ENCODE peak calls at places on chromosome 7, in five cellular contexts. I is SK-N-SH, D is HCT116, A is GM12878, R is HepG2. M is an unnamed sample.

GRCh38 chr7:157017639-157018327 is 7.3 kb upstream of the MNX1 start:
- DNase-seq in D (no peak), A (no peak), R (no peak), I (peak), M (no peak)

GRCh38 chr7:127810691-127811660 is 159.0 kb downstream of the SND1 start:
- DNase-seq in D (no peak), A (no peak), R (no peak), I (no peak), M (no peak)

GRCh38 chr7:43589133-43589478 is 6.2 kb downstream of the STK17A start:
- DNase-seq in I (no peak), A (no peak), D (no peak), R (no peak), M (no peak)

GRCh38 chr7:72435913-72436480 is 23.9 kb upstream of the CALN1 start:
- DNase-seq in D (no peak), A (no peak), R (no peak), I (no peak), M (no peak)

GRCh38 chr7:47454066-47454950 is 127.6 kb downstream of the TNS3 start:
- DNase-seq in D (no peak), A (no peak), R (no peak), I (no peak), M (no peak)

GRCh38 chr7:66140924-66141323 is 26.3 kb downstream of the CRCP start:
- DNase-seq in R (no peak), D (no peak), I (peak), A (no peak), M (no peak)

GRCh38 chr7:67566101-67566500 is 569.5 kb downstream of the TYW1 start:
- DNase-seq in A (no peak), R (no peak), I (no peak), D (no peak), M (no peak)

GRCh38 chr7:40717242-40717641 is 582.4 kb downstream of the SUGCT start:
- DNase-seq in I (peak), D (peak), A (no peak), R (peak), M (no peak)

GRCh38 chr7:47621985-47622561 is 40.2 kb upstream of the TNS3 start:
- DNase-seq in D (no peak), R (no peak), I (no peak), A (no peak), M (no peak)

GRCh38 chr7:111357691-111358090 is 204.6 kb downstream of the IMMP2L start:
- DNase-seq in R (no peak), I (no peak), A (no peak), D (no peak), M (no peak)

GRCh38 chr7:130881799-130882141 is 147.8 kb upstream of the KLF14 start:
- DNase-seq in R (no peak), I (no peak), D (no peak), A (no peak), M (no peak)

GRCh38 chr7:20786779-20787651 is at the start of gene SP8:
- DNase-seq in D (no peak), R (peak), A (no peak), I (peak), M (no peak)

GRCh38 chr7:117020605-117021002 is 67.3 kb downstream of the ST7 start:
- DNase-seq in D (no peak), A (no peak), I (no peak), R (no peak), M (no peak)

GRCh38 chr7:103810112-103810744 is 179.2 kb downstream of the RELN start:
- DNase-seq in R (peak), D (no peak), I (peak), A (no peak), M (no peak)

GRCh38 chr7:95376632-95377380 is 19.4 kb downstream of the PON3 start:
- DNase-seq in I (no peak), R (no peak), A (no peak), D (no peak), M (no peak)

GRCh38 chr7:28732037-28732869 is 225.9 kb downstream of the TRIL start:
- DNase-seq in I (no peak), D (no peak), R (no peak), A (no peak), M (no peak)
- TF ChIP-seq REST in I (no peak), D (no peak), R (no peak), A (no peak), M (no peak)

GRCh38 chr7:27107391-27107900 is 5.0 kb upstream of the HOXA2 start:
- DNase-seq in I (no peak), A (no peak), D (no peak), R (no peak), M (no peak)
- TF ChIP-seq SIN3A in I (no peak), A (no peak), D (no peak), R (no peak), M (no peak)

GRCh38 chr7:29486191-29486700 is 77.4 kb upstream of the PRR15 start:
- DNase-seq in D (no peak), I (no peak), A (no peak), R (no peak), M (no peak)

GRCh38 chr7:29482056-29482455 is 81.6 kb upstream of the PRR15 start:
- DNase-seq in D (no peak), A (no peak), R (no peak), I (no peak), M (no peak)

GRCh38 chr7:29485376-29486190 is 78.1 kb upstream of the PRR15 start:
- DNase-seq in D (no peak), I (peak), A (no peak), R (peak), M (no peak)

GRCh38 chr7:29483219-29484104 is 80.2 kb upstream of the PRR15 start:
- DNase-seq in D (no peak), I (no peak), R (peak), A (no peak), M (no peak)

DNA sequence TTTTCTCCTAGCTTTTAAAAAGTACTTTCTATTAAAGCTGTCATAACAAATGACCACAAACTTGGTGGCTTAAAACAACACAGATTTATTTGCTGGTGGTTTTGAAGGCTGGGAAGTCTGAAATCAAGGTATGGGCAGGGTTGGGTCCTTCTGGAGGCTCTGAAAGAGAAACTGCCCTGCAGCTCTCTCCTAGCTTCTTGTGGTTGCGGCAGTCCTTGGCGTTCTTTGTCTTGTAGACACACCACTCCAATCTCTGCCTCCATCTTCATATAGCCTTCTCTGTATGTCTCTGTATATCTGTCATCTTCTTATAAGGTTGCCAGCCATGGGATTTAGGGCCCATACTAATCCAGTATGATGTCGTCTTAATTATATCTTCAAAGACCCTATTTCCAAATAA is 79.4 kb upstream of the PRR15 start:
- DNase-seq in R (no peak), I (no peak), A (no peak), D (no peak), M (no peak)
- H3K27ac ChIP-seq in R (peak), I (no peak), A (no peak), D (no peak), M (no peak)

GRCh38 chr7:155951554-155952158 is 139.4 kb upstream of the SHH start:
- DNase-seq in A (no peak), I (no peak), R (peak), D (peak), M (peak)
- TF ChIP-seq REST in A (no peak), I (no peak), R (no peak), D (no peak), M (no peak)

DNA sequence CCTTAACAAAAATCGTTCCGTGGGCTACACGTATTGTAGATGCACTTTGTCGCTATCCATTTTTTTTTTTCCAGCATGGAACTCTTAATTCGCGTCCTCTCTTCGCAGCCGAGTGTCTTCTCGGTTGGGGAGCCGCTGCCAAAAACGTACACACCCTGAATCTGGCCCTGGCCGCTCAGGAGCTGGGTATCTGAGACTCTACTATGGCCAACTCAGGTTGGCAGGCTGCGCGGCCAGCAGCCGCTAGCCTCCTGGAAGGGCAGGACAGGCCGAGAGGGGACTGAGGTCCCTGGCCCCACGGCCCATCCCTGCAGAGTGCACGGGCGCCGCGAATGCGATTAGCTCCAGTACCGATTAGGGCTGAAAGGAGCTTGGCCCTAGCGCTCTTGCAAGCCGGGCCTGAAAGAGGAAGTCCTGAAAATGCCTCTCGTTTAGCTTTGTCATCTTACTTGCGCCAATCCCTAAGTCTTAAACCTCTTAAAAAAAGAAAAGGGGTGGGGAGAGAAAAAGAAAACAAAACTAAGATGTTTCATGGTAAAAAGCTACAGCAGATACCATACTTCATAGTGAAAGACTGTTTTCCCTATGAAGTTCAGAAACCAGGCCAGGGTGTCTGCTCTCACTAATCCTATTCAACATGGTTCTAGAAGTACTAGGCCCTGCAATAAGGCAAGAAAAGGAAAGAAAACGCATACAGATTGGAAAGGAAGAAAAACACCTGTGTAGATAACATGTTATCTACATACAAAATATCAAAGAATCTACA is 113.2 kb upstream of the RHEB start:
- DNase-seq in A (peak), D (no peak), R (no peak), I (no peak), M (no peak)
- TF ChIP-seq SIN3A in A (peak), D (no peak), R (no peak), I (no peak), M (no peak)

DNA sequence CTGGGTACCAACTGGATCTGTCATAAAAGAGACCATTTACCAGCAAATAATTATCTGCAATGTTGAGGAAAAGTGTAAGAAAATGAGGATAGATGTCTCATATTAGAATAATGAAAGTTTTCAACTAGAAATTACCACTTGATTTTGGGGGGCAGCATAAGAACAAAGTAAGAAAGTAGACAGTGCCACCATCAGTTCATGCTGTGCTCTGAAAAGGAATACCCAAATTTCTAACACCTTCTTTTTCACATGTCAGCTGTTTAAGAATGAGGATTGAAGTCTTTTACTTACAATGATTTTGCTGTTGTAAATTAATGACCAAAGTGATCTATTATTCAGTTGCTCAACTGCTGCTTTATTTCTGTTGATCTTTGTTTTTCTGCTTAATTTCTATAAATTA is 578.3 kb downstream of the ETV1 start:
- DNase-seq in R (no peak), D (no peak), A (no peak), I (no peak), M (no peak)
- H3K27ac ChIP-seq in R (no peak), D (no peak), A (no peak), I (no peak), M (no peak)

GRCh38 chr7:139776486-139777303 is 1.1 kb downstream of the HIPK2 start:
- DNase-seq in A (peak), I (peak), R (peak), D (no peak), M (no peak)

GRCh38 chr7:139774376-139774775 is 3.4 kb downstream of the HIPK2 start:
- DNase-seq in R (no peak), I (no peak), A (no peak), D (no peak), M (peak)

GRCh38 chr7:139777304-139777890 is 401 bp downstream of the HIPK2 start:
- DNase-seq in A (no peak), R (no peak), I (peak), D (no peak), M (no peak)

GRCh38 chr7:139775829-139776266 is 1.9 kb downstream of the HIPK2 start:
- DNase-seq in D (peak), A (peak), R (peak), I (peak), M (peak)

GRCh38 chr7:139777948-139778841 is at the start of gene HIPK2:
- DNase-seq in D (no peak), I (peak), A (no peak), R (peak), M (no peak)
- TF ChIP-seq REST in D (no peak), I (no peak), A (no peak), R (no peak), M (no peak)

M was measured in Panc1.